ENCODE peak calls at places on chromosomes 12 and 14, in five cellular contexts. O, S, J, N and F are unnamed samples.

GRCh38 chr14:91835920-91836843 is 31.2 kb downstream of the TC2N start:
- DNase-seq in O (peak), S (peak), J (no peak), N (peak), F (no peak)

GRCh38 chr14:51931308-51931707 is 58.0 kb upstream of the RTRAF start:
- DNase-seq in O (no peak), S (no peak), J (no peak), N (no peak), F (no peak)

GRCh38 chr12:124685689-124685993 is 118.2 kb upstream of the NCOR2 start:
- DNase-seq in O (peak), S (no peak), J (no peak), N (no peak), F (peak)

GRCh38 chr12:12265571-12266388 is 1.1 kb downstream of the LRP6 start:
- DNase-seq in O (peak), S (no peak), J (peak), N (no peak), F (peak)

GRCh38 chr14:65032319-65032718 is 45.6 kb downstream of the FNTB start:
- DNase-seq in O (no peak), S (no peak), J (no peak), N (no peak), F (peak)

GRCh38 chr14:92487513-92488133 is 26.0 kb upstream of the RIN3 start:
- DNase-seq in O (no peak), S (no peak), J (no peak), N (no peak), F (no peak)

GRCh38 chr12:62813031-62813829 is 121.7 kb downstream of the PPM1H start:
- DNase-seq in O (peak), S (no peak), J (peak), N (no peak), F (peak)

GRCh38 chr12:99387661-99388060 is 259.9 kb upstream of the GARIN6 start:
- DNase-seq in O (no peak), S (no peak), J (no peak), N (no peak), F (no peak)

GRCh38 chr14:77026930-77027537 is 1.5 kb downstream of the IRF2BPL start:
- DNase-seq in O (peak), S (peak), J (peak), N (peak), F (peak)

GRCh38 chr12:39846971-39847661 is 227.5 kb upstream of the ABCD2 start:
- DNase-seq in O (no peak), S (no peak), J (no peak), N (no peak), F (no peak)

GRCh38 chr14:30550335-30550734 is 8.6 kb upstream of the G2E3 start:
- DNase-seq in O (peak), S (no peak), J (no peak), N (no peak), F (no peak)

GRCh38 chr12:115243933-115244628 is 560.1 kb upstream of the TBX3 start:
- DNase-seq in O (no peak), S (no peak), J (no peak), N (no peak), F (no peak)

GRCh38 chr12:31669020-31669419 is 9.5 kb downstream of the ETFBKMT start:
- DNase-seq in O (no peak), S (no peak), J (no peak), N (no peak), F (no peak)

GRCh38 chr12:6181583-6182278 is 18.5 kb upstream of the CD9 start:
- DNase-seq in O (no peak), S (no peak), J (no peak), N (no peak), F (no peak)

GRCh38 chr12:84508325-84508861 is 404.2 kb downstream of the SLC6A15 start:
- DNase-seq in O (peak), S (no peak), J (no peak), N (no peak), F (peak)

GRCh38 chr12:32201096-32201495 is 94.4 kb downstream of the BICD1 start:
- DNase-seq in O (no peak), S (no peak), J (no peak), N (no peak), F (no peak)

GRCh38 chr12:3614806-3615466 is 123.9 kb downstream of the PRMT8 start:
- DNase-seq in O (no peak), S (no peak), J (no peak), N (no peak), F (no peak)

GRCh38 chr12:73159952-73160351 is 887.8 kb downstream of the TRHDE start:
- DNase-seq in O (no peak), S (no peak), J (no peak), N (no peak), F (no peak)

GRCh38 chr12:26102954-26103353 is 21.9 kb downstream of the BHLHE41 start:
- DNase-seq in O (no peak), S (no peak), J (no peak), N (no peak), F (no peak)

GRCh38 chr14:105447651-105448640 is 26.7 kb upstream of the CRIP2 start:
- DNase-seq in O (no peak), S (no peak), J (no peak), N (no peak), F (no peak)

GRCh38 chr14:29810657-29811056 is 117.0 kb downstream of the PRKD1 start:
- DNase-seq in O (no peak), S (no peak), J (no peak), N (no peak), F (peak)